ENCODE peak calls at places on chromosomes 12 and 14, in six cellular contexts. Y, G, I, Z, B and Q are unnamed samples.

GRCh38 chr14:22412936-22413411 is 176.1 kb downstream of the DAD1 start:
- DNase-seq in I (peak; percentile 4), G (peak; percentile 74), Y (no peak), Z (no peak), B (no peak), Q (no peak)

GRCh38 chr12:1915082-1915968 is 3.1 kb downstream of the CACNA2D4 start:
- DNase-seq in Z (no peak), I (peak; percentile 1), G (no peak), B (no peak), Y (peak; percentile 60), Q (no peak)

GRCh38 chr12:43291516-43291915 is 260.5 kb downstream of the ADAMTS20 start:
- DNase-seq in B (no peak), Z (peak; percentile 64), Y (no peak), I (no peak), G (peak; percentile 78), Q (no peak)

GRCh38 chr12:64335886-64336466 is 54.6 kb downstream of the C12orf56 start:
- DNase-seq in G (no peak), Y (no peak), B (no peak), Z (no peak), I (no peak), Q (no peak)

GRCh38 chr12:1859643-1860042 is 39.3 kb downstream of the LRTM2 start:
- DNase-seq in B (no peak), I (no peak), Y (peak; percentile 52), G (peak; percentile 43), Z (no peak), Q (no peak)

GRCh38 chr12:62128186-62128965 is 131.8 kb upstream of the USP15 start:
- DNase-seq in Y (no peak), I (no peak), G (no peak), Z (no peak), B (no peak), Q (no peak)

GRCh38 chr12:65818454-65819382 is 5.6 kb upstream of the HMGA2 start:
- DNase-seq in I (no peak), Y (no peak), B (no peak), Z (no peak), G (no peak), Q (no peak)

GRCh38 chr12:72296389-72296788 is 24.2 kb downstream of the TRHDE start:
- DNase-seq in G (peak; percentile 54), Y (no peak), B (no peak), Z (peak; percentile 67), I (no peak), Q (no peak)

GRCh38 chr14:32588448-32589320 is 259.6 kb downstream of the AKAP6 start:
- DNase-seq in Y (no peak), I (peak; percentile 26), Z (no peak), B (no peak), G (peak; percentile 82), Q (no peak)

GRCh38 chr12:90652280-90652679 is 302.7 kb downstream of the CCER1 start:
- DNase-seq in B (no peak), G (no peak), I (no peak), Z (no peak), Y (no peak), Q (no peak)

GRCh38 chr14:31090872-31091764 is 64.9 kb upstream of the STRN3 start:
- DNase-seq in G (peak; percentile 96), Z (peak; percentile 77), Y (peak; percentile 76), B (no peak), I (no peak), Q (no peak)

GRCh38 chr12:26461799-26462198 is 266.4 kb downstream of the SSPN start:
- DNase-seq in B (no peak), Y (no peak), G (no peak), Z (no peak), I (no peak), Q (no peak)

GRCh38 chr12:31362115-31362758 is 36.3 kb upstream of the SINHCAF start:
- DNase-seq in I (no peak), G (peak; percentile 38), Y (no peak), B (no peak), Z (no peak), Q (no peak)

GRCh38 chr14:95683793-95684192 is 2.4 kb upstream of the TCL1B start:
- DNase-seq in B (no peak), Y (no peak), Z (no peak), G (no peak), I (no peak), Q (no peak)

GRCh38 chr14:101405171-101405883 is 156.0 kb upstream of the DIO3 start:
- DNase-seq in B (no peak), G (peak; percentile 59), I (no peak), Y (no peak), Z (no peak), Q (no peak)
- TF ChIP-seq CTCF in B (no peak), G (no peak), I (no peak), Y (no peak), Z (no peak), Q (no peak)

GRCh38 chr12:123532808-123533649 is 490 bp downstream of the RILPL1 start:
- DNase-seq in B (peak; percentile 73), G (peak; percentile 23), Y (no peak), Z (no peak), I (peak; percentile 54), Q (peak; percentile 42)
- TF ChIP-seq CTCF in B (no peak), G (no peak), Y (no peak), Z (no peak), I (no peak), Q (no peak)

GRCh38 chr14:44657688-44658388 is 150.8 kb upstream of the FSCB start:
- DNase-seq in I (no peak), Y (no peak), Z (no peak), B (no peak), G (peak; percentile 1), Q (no peak)
- TF ChIP-seq CTCF in I (peak; percentile 59), Y (no peak), Z (peak; percentile 45), B (no peak), G (no peak), Q (peak; percentile 37)

GRCh38 chr12:49632401-49632800 is 9.0 kb downstream of the PRPF40B start:
- DNase-seq in B (no peak), Z (no peak), G (no peak), I (no peak), Y (no peak), Q (no peak)

GRCh38 chr12:49633703-49634311 is 10.4 kb downstream of the PRPF40B start:
- DNase-seq in Z (no peak), I (no peak), G (no peak), Y (no peak), B (no peak), Q (no peak)

GRCh38 chr12:49632986-49633702 is 9.8 kb downstream of the PRPF40B start:
- DNase-seq in I (no peak), Y (no peak), B (no peak), G (no peak), Z (no peak), Q (no peak)

GRCh38 chr12:49627752-49628360 is 4.5 kb downstream of the PRPF40B start:
- DNase-seq in I (no peak), Y (no peak), G (peak; percentile 32), B (no peak), Z (no peak), Q (no peak)

DNA sequence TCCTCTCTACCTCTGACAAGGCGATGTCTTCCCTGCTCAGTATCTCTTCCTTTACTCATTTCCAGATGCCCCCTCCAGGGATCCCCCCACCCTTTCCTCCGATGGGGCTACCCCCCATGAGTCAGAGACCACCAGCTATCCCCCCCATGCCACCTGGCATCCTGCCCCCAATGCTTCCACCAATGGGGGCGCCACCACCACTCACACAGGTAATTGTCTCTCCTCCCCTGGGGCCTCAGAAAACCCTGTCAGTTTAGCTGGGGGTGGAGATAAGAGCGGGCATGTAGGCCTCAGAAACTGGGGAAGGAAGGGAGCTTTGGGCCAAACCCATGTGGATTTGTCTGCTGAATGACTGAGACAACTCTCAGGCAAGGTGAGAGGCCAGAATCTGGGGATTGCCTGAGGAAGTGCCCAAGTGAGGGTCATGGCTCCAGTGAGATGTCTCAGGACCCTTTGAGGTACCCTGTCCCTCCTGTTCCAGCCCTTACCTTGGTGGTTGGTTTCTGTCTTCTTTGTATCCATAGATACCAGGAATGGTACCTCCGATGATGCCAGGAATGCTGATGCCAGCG is 8.1 kb downstream of the PRPF40B start:
- DNase-seq in I (no peak), Z (no peak), B (no peak), G (no peak), Y (no peak), Q (no peak)
- TF ChIP-seq CTCF in I (no peak), Z (no peak), B (no peak), G (no peak), Y (no peak), Q (no peak)

GRCh38 chr12:47317182-47317915 is 237.6 kb upstream of the AMIGO2 start:
- DNase-seq in I (no peak), B (no peak), Z (no peak), Y (no peak), G (no peak), Q (no peak)
- TF ChIP-seq CTCF in I (no peak), B (no peak), Z (no peak), Y (no peak), G (no peak), Q (no peak)